ENCODE peak calls at places on chromosomes 5 and 9, in eight cellular contexts. V, R, F, I, C, G, P and H are unnamed samples.

GRCh38 chr5:66661149-66661548 is 65.0 kb downstream of the MAST4 start:
- DNase-seq in I (peak; percentile 2), V (peak; percentile 96), P (no peak), R (peak; percentile 10), F (no peak), G (no peak), C (no peak), H (no peak)

GRCh38 chr5:67311208-67311607 is 114.6 kb upstream of the CD180 start:
- DNase-seq in F (no peak), V (no peak), R (no peak), C (no peak), I (no peak), P (no peak), G (no peak), H (no peak)

GRCh38 chr9:93612796-93613154 is 36.4 kb downstream of the PHF2 start:
- DNase-seq in G (no peak), P (peak; percentile 50), C (no peak), F (no peak), I (no peak), V (no peak), R (no peak), H (no peak)

GRCh38 chr9:105608685-105609598 is 51.0 kb downstream of the FKTN start:
- DNase-seq in G (peak; percentile 76), P (no peak), C (no peak), V (peak; percentile 37), F (no peak), R (no peak), I (peak; percentile 48), H (peak; percentile 31)

GRCh38 chr9:6506571-6506970 is 93.6 kb downstream of the UHRF2 start:
- DNase-seq in R (no peak), V (peak; percentile 49), P (no peak), F (no peak), G (peak; percentile 40), C (no peak), I (no peak), H (no peak)

GRCh38 chr9:89505048-89505447 is 7.1 kb upstream of the SEMA4D start:
- DNase-seq in P (no peak), G (no peak), R (peak; percentile 32), F (no peak), I (no peak), C (no peak), V (no peak), H (no peak)

GRCh38 chr5:73823508-73823925 is 197.5 kb downstream of the ARHGEF28 start:
- DNase-seq in P (no peak), R (no peak), G (peak; percentile 28), C (no peak), I (peak; percentile 65), F (no peak), V (no peak), H (peak; percentile 19)

GRCh38 chr5:115708819-115709477 is 83.1 kb upstream of the TMED7 start:
- DNase-seq in I (no peak), G (no peak), F (no peak), V (no peak), C (no peak), R (no peak), P (no peak), H (no peak)

GRCh38 chr5:176995896-176996767 is 10.4 kb downstream of the UIMC1 start:
- DNase-seq in I (peak; percentile 51), F (no peak), G (peak; percentile 60), C (no peak), V (no peak), P (no peak), R (no peak), H (no peak)

GRCh38 chr9:133910855-133911514 is 81.1 kb downstream of the VAV2 start:
- DNase-seq in P (no peak), F (no peak), V (no peak), C (no peak), G (no peak), R (no peak), I (no peak), H (no peak)